ENCODE peak calls at places on chromosome 17, in seven cellular contexts. One of them, this sample, is unnamed.
A peak's percentile ranks its signal among the peaks of the same experiment; 100 is the strongest.

GRCh38 chr17:15462962-15463361 is 4.5 kb downstream of the CDRT4 start:
- DNase-seq in esophagus muscularis mucosa: no peak
- DNase-seq in breast epithelium: no peak
- DNase-seq in stomach: no peak
- DNase-seq in transverse colon: no peak
- DNase-seq in upper lobe of left lung: no peak
- DNase-seq in prostate gland: no peak
- DNase-seq in this sample: no peak

GRCh38 chr17:74132354-74132753 is 71.1 kb upstream of the RPL38 start:
- DNase-seq in esophagus muscularis mucosa: no peak
- DNase-seq in breast epithelium: no peak
- DNase-seq in stomach: no peak
- DNase-seq in transverse colon: no peak
- DNase-seq in upper lobe of left lung: no peak
- DNase-seq in prostate gland: no peak
- DNase-seq in this sample: no peak

GRCh38 chr17:20234266-20234665 is 225.1 kb downstream of the SPECC1 start:
- DNase-seq in esophagus muscularis mucosa: no peak
- DNase-seq in breast epithelium: no peak
- DNase-seq in stomach: no peak
- DNase-seq in transverse colon: no peak
- DNase-seq in upper lobe of left lung: no peak
- DNase-seq in prostate gland: no peak
- DNase-seq in this sample: no peak

GRCh38 chr17:6100146-6100545 is 30.0 kb downstream of the WSCD1 start:
- DNase-seq in esophagus muscularis mucosa: no peak
- DNase-seq in breast epithelium: no peak
- DNase-seq in stomach: no peak
- DNase-seq in transverse colon: no peak
- DNase-seq in upper lobe of left lung: no peak
- DNase-seq in prostate gland: no peak
- DNase-seq in this sample: peak; percentile 45

GRCh38 chr17:71472809-71473789 is 647.7 kb upstream of the SOX9 start:
- DNase-seq in esophagus muscularis mucosa: no peak
- DNase-seq in breast epithelium: no peak
- DNase-seq in stomach: no peak
- DNase-seq in transverse colon: no peak
- DNase-seq in upper lobe of left lung: no peak
- DNase-seq in prostate gland: peak; percentile 27
- DNase-seq in this sample: no peak

GRCh38 chr17:1039511-1040215 is 42.7 kb downstream of the TIMM22 start:
- DNase-seq in esophagus muscularis mucosa: peak; percentile 94
- DNase-seq in breast epithelium: peak; percentile 74
- DNase-seq in stomach: peak; percentile 75
- DNase-seq in transverse colon: peak; percentile 53
- DNase-seq in upper lobe of left lung: peak; percentile 86
- DNase-seq in prostate gland: peak; percentile 34
- DNase-seq in this sample: peak; percentile 87

GRCh38 chr17:38868095-38868967 is 1.5 kb upstream of the LASP1 start:
- DNase-seq in esophagus muscularis mucosa: no peak
- DNase-seq in breast epithelium: no peak
- DNase-seq in stomach: peak; percentile 44
- DNase-seq in transverse colon: peak; percentile 56
- DNase-seq in upper lobe of left lung: no peak
- DNase-seq in prostate gland: no peak
- DNase-seq in this sample: peak; percentile 83

GRCh38 chr17:14143678-14144077 is 74.4 kb downstream of the COX10 start:
- DNase-seq in esophagus muscularis mucosa: no peak
- DNase-seq in breast epithelium: no peak
- DNase-seq in stomach: peak; percentile 47
- DNase-seq in transverse colon: peak; percentile 17
- DNase-seq in upper lobe of left lung: no peak
- DNase-seq in prostate gland: no peak
- DNase-seq in this sample: no peak

GRCh38 chr17:74362811-74363498 is 1.3 kb upstream of the BTBD17 start:
- DNase-seq in esophagus muscularis mucosa: no peak
- DNase-seq in breast epithelium: no peak
- DNase-seq in stomach: no peak
- DNase-seq in transverse colon: no peak
- DNase-seq in upper lobe of left lung: no peak
- DNase-seq in prostate gland: no peak
- DNase-seq in this sample: no peak

GRCh38 chr17:39096435-39097158 is 54.8 kb downstream of the PLXDC1 start:
- DNase-seq in esophagus muscularis mucosa: no peak
- DNase-seq in breast epithelium: no peak
- DNase-seq in stomach: no peak
- DNase-seq in transverse colon: peak; percentile 33
- DNase-seq in upper lobe of left lung: peak; percentile 25
- DNase-seq in prostate gland: no peak
- DNase-seq in this sample: no peak

GRCh38 chr17:35432176-35433074 is at the start of gene SLFN12:
- DNase-seq in esophagus muscularis mucosa: no peak
- DNase-seq in breast epithelium: peak; percentile 67
- DNase-seq in stomach: peak; percentile 53
- DNase-seq in transverse colon: peak; percentile 43
- DNase-seq in upper lobe of left lung: peak; percentile 80
- DNase-seq in prostate gland: no peak
- DNase-seq in this sample: peak; percentile 87

DNA sequence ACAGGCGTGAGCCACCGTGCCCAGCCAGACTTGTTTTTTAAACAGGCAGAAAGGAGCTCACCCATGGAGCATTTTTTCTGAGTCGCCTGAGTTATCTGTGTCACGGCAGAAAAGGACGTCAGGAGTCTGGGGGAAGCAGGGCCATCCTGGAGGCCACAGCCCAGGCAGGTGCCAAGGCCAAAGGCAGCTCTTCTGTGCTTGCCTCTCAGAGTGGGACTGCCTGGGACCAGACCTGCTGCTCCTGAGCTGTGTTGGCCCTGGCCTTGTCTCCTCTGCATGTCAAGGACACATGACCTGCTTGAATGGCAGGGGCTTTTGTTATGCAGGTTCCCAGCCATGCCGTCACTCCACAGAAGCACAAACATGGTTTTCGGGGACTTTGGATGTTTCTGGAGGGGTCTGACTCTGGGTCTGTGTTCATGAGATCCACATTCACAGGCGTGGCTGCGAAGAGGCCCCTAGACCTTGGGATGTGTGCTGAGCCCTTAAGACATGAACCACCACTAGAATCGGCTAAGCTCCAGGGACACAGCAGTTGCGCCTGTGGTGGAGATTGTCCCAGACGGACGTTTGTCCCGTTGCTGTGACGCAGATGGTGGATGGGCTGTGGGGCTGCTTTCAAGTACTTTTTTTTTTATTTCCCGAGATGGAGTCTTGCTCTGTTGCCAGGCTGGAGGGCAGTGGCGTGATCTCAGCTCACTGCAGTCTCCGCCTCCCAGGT is 33.8 kb downstream of the FOXK2 start:
- DNase-seq in esophagus muscularis mucosa: no peak
- DNase-seq in breast epithelium: no peak
- DNase-seq in stomach: no peak
- DNase-seq in transverse colon: no peak
- DNase-seq in upper lobe of left lung: no peak
- DNase-seq in prostate gland: no peak
- DNase-seq in this sample: no peak
- H3K4me1 ChIP-seq in esophagus muscularis mucosa: peaks cover 54% of the 10 kb centered on the region
- H3K4me1 ChIP-seq in breast epithelium: peaks cover 14% of the 10 kb centered on the region
- H3K4me1 ChIP-seq in stomach: peaks cover 63% of the 10 kb centered on the region
- H3K4me1 ChIP-seq in transverse colon: peaks cover 30% of the 10 kb centered on the region
- H3K4me1 ChIP-seq in upper lobe of left lung: peaks cover 32% of the 10 kb centered on the region
- H3K4me1 ChIP-seq in prostate gland: peaks cover 6% of the 10 kb centered on the region
- H3K4me1 ChIP-seq in this sample: peaks cover 73% of the 10 kb centered on the region

GRCh38 chr17:44193326-44194084 is 6.2 kb downstream of the ATXN7L3 start:
- DNase-seq in esophagus muscularis mucosa: no peak
- DNase-seq in breast epithelium: no peak
- DNase-seq in stomach: no peak
- DNase-seq in transverse colon: no peak
- DNase-seq in upper lobe of left lung: no peak
- DNase-seq in prostate gland: no peak
- DNase-seq in this sample: no peak
- TF ChIP-seq POLR2AphosphoS5 in esophagus muscularis mucosa: no peak
- TF ChIP-seq POLR2AphosphoS5 in breast epithelium: no peak
- TF ChIP-seq POLR2AphosphoS5 in stomach: no peak
- TF ChIP-seq POLR2AphosphoS5 in transverse colon: no peak
- TF ChIP-seq POLR2AphosphoS5 in upper lobe of left lung: no peak
- TF ChIP-seq POLR2AphosphoS5 in prostate gland: no peak
- TF ChIP-seq POLR2AphosphoS5 in this sample: no peak

GRCh38 chr17:36599546-36600250 is 1.7 kb upstream of the MRM1 start:
- DNase-seq in esophagus muscularis mucosa: peak; percentile 75
- DNase-seq in breast epithelium: no peak
- DNase-seq in stomach: no peak
- DNase-seq in transverse colon: no peak
- DNase-seq in upper lobe of left lung: no peak
- DNase-seq in prostate gland: no peak
- DNase-seq in this sample: no peak

GRCh38 chr17:36598951-36599401 is 2.4 kb upstream of the MRM1 start:
- DNase-seq in esophagus muscularis mucosa: peak; percentile 77
- DNase-seq in breast epithelium: no peak
- DNase-seq in stomach: no peak
- DNase-seq in transverse colon: peak; percentile 67
- DNase-seq in upper lobe of left lung: no peak
- DNase-seq in prostate gland: no peak
- DNase-seq in this sample: no peak

GRCh38 chr17:36601303-36602029 is at the start of gene MRM1:
- DNase-seq in esophagus muscularis mucosa: peak; percentile 97
- DNase-seq in breast epithelium: peak; percentile 83
- DNase-seq in stomach: peak; percentile 94
- DNase-seq in transverse colon: peak; percentile 95
- DNase-seq in upper lobe of left lung: peak; percentile 96
- DNase-seq in prostate gland: peak; percentile 88
- DNase-seq in this sample: peak; percentile 96

GRCh38 chr17:36600936-36601302 is 464 bp upstream of the MRM1 start:
- DNase-seq in esophagus muscularis mucosa: no peak
- DNase-seq in breast epithelium: no peak
- DNase-seq in stomach: no peak
- DNase-seq in transverse colon: no peak
- DNase-seq in upper lobe of left lung: no peak
- DNase-seq in prostate gland: no peak
- DNase-seq in this sample: no peak

GRCh38 chr17:36600477-36600876 is 906 bp upstream of the MRM1 start:
- DNase-seq in esophagus muscularis mucosa: no peak
- DNase-seq in breast epithelium: no peak
- DNase-seq in stomach: no peak
- DNase-seq in transverse colon: no peak
- DNase-seq in upper lobe of left lung: no peak
- DNase-seq in prostate gland: no peak
- DNase-seq in this sample: no peak
- H3K4me3 ChIP-seq in esophagus muscularis mucosa: peak overlapping the region; percentile 71
- H3K4me3 ChIP-seq in breast epithelium: peak overlapping the region; percentile 92
- H3K4me3 ChIP-seq in stomach: peak overlapping the region; percentile 91
- H3K4me3 ChIP-seq in transverse colon: no peak overlapping the region
- H3K4me3 ChIP-seq in upper lobe of left lung: no peak overlapping the region
- H3K4me3 ChIP-seq in prostate gland: no peak overlapping the region
- H3K4me3 ChIP-seq in this sample: peak overlapping the region; percentile 83

DNA sequence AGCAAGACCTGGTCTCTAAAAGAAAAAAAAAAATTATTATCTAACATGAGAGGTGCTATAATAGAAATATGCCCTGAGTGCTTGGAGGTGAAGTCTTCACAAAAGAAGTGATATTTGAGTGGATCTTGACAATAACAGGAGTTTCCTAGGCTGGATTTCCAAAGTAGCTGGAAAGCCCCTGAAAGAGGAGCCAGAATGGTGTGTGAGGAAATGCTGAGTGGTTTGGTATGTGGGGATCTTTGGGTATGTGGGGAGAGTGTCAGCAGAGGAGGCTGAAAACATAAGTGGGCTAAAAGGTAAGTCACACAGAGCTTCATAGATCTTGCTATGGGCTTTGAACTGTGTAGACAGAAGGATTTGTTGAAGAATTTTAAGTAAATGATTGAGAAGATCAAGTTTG is 100.2 kb downstream of the YPEL2 start:
- DNase-seq in esophagus muscularis mucosa: no peak
- DNase-seq in breast epithelium: no peak
- DNase-seq in stomach: no peak
- DNase-seq in transverse colon: no peak
- DNase-seq in upper lobe of left lung: no peak
- DNase-seq in prostate gland: no peak
- DNase-seq in this sample: no peak
- H3K4me1 ChIP-seq in esophagus muscularis mucosa: peaks cover 22% of the 10 kb centered on the region
- H3K4me1 ChIP-seq in breast epithelium: no peaks in the 10 kb centered on the region
- H3K4me1 ChIP-seq in stomach: peaks cover 33% of the 10 kb centered on the region
- H3K4me1 ChIP-seq in transverse colon: peaks cover 8% of the 10 kb centered on the region
- H3K4me1 ChIP-seq in upper lobe of left lung: peaks cover 23% of the 10 kb centered on the region
- H3K4me1 ChIP-seq in prostate gland: no peaks in the 10 kb centered on the region
- H3K4me1 ChIP-seq in this sample: peaks cover 27% of the 10 kb centered on the region

This sample was measured in sigmoid colon.